ENCODE peak calls at places on chromosome 11, in four cellular contexts. V is HEK293T; K is neural progenitor cell; R is stimulated activated CD4-positive, alpha-beta T cell treated with anti-CD3 and anti-CD28 coated beads, Interleukin-2, amount 100 ng/mL, for 24 hours. C is an unnamed sample.

GRCh38 chr11:68998390-68998911 is 14.6 kb downstream of the MRGPRF start:
- DNase-seq in K (no peak), V (no peak), R (no peak), C (no peak)

GRCh38 chr11:107696140-107696539 is 15.7 kb downstream of the SLN start:
- DNase-seq in R (no peak), K (no peak), V (no peak), C (peak; percentile 79)

GRCh38 chr11:65776196-65776595 is 4.6 kb downstream of the AP5B1 start:
- DNase-seq in R (no peak), K (no peak), V (no peak), C (no peak)

GRCh38 chr11:33897761-33898403 is 6.0 kb upstream of the LMO2 start:
- DNase-seq in R (no peak), V (no peak), K (no peak), C (peak; percentile 26)

GRCh38 chr11:106281455-106282173 is 204.2 kb downstream of the AASDHPPT start:
- DNase-seq in R (no peak), K (no peak), V (no peak), C (peak; percentile 86)

GRCh38 chr11:3879967-3880542 is 24.6 kb downstream of the STIM1 start:
- DNase-seq in R (no peak), K (no peak), V (no peak), C (no peak)

GRCh38 chr11:27703453-27703852 is 3.2 kb upstream of the BDNF start:
- DNase-seq in V (no peak), R (no peak), K (no peak), C (no peak)

GRCh38 chr11:35045219-35045819 is 93.7 kb upstream of the CD44 start:
- DNase-seq in R (peak; percentile 59), V (no peak), K (no peak), C (no peak)

GRCh38 chr11:78161346-78161745 is 21.9 kb upstream of the ALG8 start:
- DNase-seq in R (no peak), K (no peak), V (no peak), C (no peak)

GRCh38 chr11:59680287-59681154 is 11.7 kb upstream of the PATL1 start:
- DNase-seq in K (peak; percentile 86), V (peak; percentile 71), R (peak; percentile 58), C (peak; percentile 64)

GRCh38 chr11:115623021-115623451 is 118.8 kb upstream of the CADM1 start:
- DNase-seq in R (no peak), V (no peak), K (peak; percentile 45), C (peak; percentile 68)

GRCh38 chr11:93287434-93287833 is 43.1 kb upstream of the DEUP1 start:
- DNase-seq in R (no peak), V (no peak), K (no peak), C (no peak)

GRCh38 chr11:46916251-46916650 is 2.1 kb downstream of the LRP4 start:
- DNase-seq in V (no peak), R (no peak), K (no peak), C (no peak)

GRCh38 chr11:8905528-8906165 is 5.3 kb upstream of the AKIP1 start:
- DNase-seq in V (no peak), R (no peak), K (no peak), C (peak; percentile 86)